ENCODE peak calls at places on chromosomes 6 and 20, in six cellular contexts. E, W, I, M, U and P are unnamed samples.

GRCh38 chr6:47256361-47256760 is 53.3 kb downstream of the TNFRSF21 start:
- DNase-seq in M (no peak), W (no peak), U (no peak), I (no peak), E (no peak), P (no peak)

GRCh38 chr6:165451845-165452244 is 142.4 kb upstream of the C6orf118 start:
- DNase-seq in I (no peak), M (no peak), E (no peak), W (no peak), U (no peak), P (no peak)

GRCh38 chr6:112307707-112308106 is 39.4 kb upstream of the RFPL4B start:
- DNase-seq in I (no peak), E (no peak), W (no peak), U (peak), M (peak), P (no peak)

GRCh38 chr6:12595161-12595792 is 121.3 kb upstream of the PHACTR1 start:
- DNase-seq in I (no peak), U (peak), M (no peak), E (no peak), W (no peak), P (no peak)

GRCh38 chr20:2299301-2299700 is 3.5 kb downstream of the TGM3 start:
- DNase-seq in M (no peak), E (no peak), U (no peak), W (no peak), I (no peak), P (peak)

GRCh38 chr6:151292974-151293373 is 53.2 kb downstream of the AKAP12 start:
- DNase-seq in I (no peak), M (no peak), W (no peak), U (no peak), E (no peak), P (no peak)

GRCh38 chr20:25500880-25501351 is 84.4 kb downstream of the NINL start:
- DNase-seq in U (no peak), E (no peak), M (no peak), W (no peak), I (no peak), P (no peak)

GRCh38 chr20:10313215-10313614 is 94.6 kb downstream of the SNAP25 start:
- DNase-seq in E (no peak), W (no peak), I (no peak), U (no peak), M (no peak), P (no peak)

GRCh38 chr6:7106752-7107577 is 796 bp upstream of the RREB1 start:
- DNase-seq in E (no peak), I (no peak), U (no peak), M (peak), W (no peak), P (no peak)

GRCh38 chr6:134293659-134294161 is 24.2 kb downstream of the SGK1 start:
- DNase-seq in E (no peak), U (no peak), W (no peak), I (no peak), M (no peak), P (no peak)

GRCh38 chr6:107533415-107534059 is 43.6 kb downstream of the SOBP start:
- DNase-seq in W (no peak), E (no peak), U (no peak), I (no peak), M (no peak), P (no peak)

GRCh38 chr6:111657146-111657545 is 51.5 kb upstream of the TRAF3IP2 start:
- DNase-seq in W (no peak), I (no peak), M (no peak), U (peak), E (no peak), P (peak)

GRCh38 chr6:84825461-84825860 is 61.1 kb upstream of the TBX18 start:
- DNase-seq in E (no peak), U (no peak), W (no peak), M (no peak), I (no peak), P (peak)

GRCh38 chr20:57392512-57393271 is 1.5 kb downstream of the RBM38 start:
- DNase-seq in E (no peak), W (no peak), U (no peak), M (peak), I (no peak), P (no peak)

GRCh38 chr6:124964084-124964763 is 2.0 kb downstream of the RNF217 start:
- DNase-seq in M (no peak), W (no peak), E (no peak), I (no peak), U (no peak), P (peak)

GRCh38 chr6:42137192-42137753 is 5.1 kb downstream of the C6orf132 start:
- DNase-seq in U (no peak), W (no peak), M (no peak), E (no peak), I (no peak), P (peak)

GRCh38 chr20:45841407-45842129 is 8.0 kb downstream of the SNX21 start:
- DNase-seq in E (no peak), M (no peak), I (no peak), U (no peak), W (no peak), P (no peak)

GRCh38 chr6:167517546-167517945 is 192.7 kb downstream of the TTLL2 start:
- DNase-seq in U (no peak), M (no peak), W (no peak), E (no peak), I (no peak), P (no peak)

DNA sequence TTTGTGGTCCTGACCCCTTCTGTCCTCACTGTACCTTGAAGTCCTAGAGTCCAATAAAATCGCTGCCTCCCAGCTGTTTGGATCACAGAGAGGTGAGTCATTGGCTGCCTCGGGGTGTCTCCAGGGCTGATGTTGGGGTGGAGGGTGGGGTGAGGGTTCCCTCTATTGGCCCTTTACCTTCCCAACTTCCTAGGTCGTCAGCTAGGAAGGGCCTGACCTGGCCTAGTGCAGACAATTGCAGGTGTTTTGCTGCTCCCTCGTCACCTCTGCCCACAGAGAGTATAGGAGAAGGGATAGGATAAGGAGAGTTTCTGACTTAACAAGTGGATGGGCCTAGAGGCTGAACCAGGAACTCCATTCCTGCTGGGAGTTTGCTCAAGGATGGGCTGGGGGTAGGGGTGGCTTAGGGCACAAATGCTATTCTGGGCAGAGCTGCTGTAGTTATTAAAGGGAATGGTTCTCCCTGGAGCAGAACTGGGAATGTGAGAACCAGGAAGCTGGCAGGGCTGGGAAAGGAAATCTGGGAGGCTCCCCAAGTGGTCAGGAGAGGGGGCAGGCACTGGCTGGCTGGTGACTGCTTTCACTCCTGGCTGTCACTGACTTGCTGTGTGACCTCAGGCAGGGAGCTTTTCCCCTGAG is 1.4 kb downstream of the TP53INP2 start:
- DNase-seq in M (no peak), W (no peak), E (no peak), I (no peak), U (no peak), P (peak)
- TF ChIP-seq CTCF in M (peak), W (peak), E (peak), I (peak), U (no peak), P (peak)

DNA sequence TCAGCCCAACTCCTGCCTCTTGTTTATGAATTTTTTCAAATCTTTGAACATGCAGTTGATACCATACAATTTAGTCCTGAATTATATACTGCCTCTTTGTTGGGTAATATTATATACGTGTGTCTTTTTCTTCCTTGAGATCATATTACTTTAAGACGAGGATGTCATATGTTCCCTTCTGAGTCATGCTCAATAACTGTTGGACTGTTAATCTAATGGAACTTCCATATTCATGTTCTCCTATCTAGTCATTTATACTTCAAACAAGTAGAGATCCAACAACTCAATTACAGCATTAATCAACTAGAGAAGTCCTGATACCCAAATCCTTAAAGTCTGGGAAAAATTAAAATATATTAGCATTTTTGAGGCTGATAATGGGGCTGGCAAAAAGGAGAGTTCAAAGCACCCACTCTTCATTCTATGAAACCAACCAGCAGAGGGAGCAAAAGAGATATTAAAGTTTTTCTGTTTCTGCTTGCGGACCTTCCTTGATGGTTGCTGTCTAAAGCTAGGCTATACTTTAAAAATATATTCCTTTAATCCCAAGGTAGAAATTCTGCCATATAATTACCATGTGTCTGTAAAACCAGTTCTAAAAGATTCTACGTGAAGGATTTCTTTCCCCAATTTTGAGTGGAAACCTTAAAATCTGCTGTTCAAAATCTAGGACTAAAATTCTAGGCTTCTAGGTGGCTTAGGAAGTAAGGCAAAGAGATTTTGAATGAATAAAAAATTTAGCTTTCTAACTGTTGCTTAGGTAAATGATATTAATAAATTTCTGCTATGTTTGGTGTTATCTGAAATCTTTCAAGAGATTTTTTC is 498.9 kb downstream of the BCKDHB start:
- DNase-seq in W (no peak), U (no peak), I (no peak), E (no peak), M (no peak), P (peak)
- TF ChIP-seq CTCF in W (peak), U (peak), I (peak), E (peak), M (peak), P (peak)

DNA sequence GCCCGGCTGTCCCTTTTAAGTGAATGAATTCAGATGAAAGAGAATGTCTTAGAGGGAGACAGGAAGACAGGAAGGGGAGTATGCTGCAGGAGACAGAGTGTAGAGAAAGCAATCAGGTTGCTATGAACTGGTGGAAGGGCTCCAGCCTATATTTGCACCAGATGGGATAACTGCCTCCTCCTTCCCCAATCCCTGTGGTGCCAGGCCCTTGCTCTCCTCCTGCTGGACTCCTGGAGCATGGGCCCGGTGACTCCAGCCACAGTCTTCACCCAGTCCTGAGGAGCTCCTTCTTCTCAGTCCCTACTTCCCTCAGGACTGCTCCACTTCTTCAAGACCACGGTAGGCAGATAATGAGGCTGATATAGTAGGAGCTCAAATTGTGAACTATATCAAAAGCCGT is 91.8 kb downstream of the TMEM200A start:
- DNase-seq in W (no peak), U (no peak), E (no peak), I (no peak), M (no peak), P (no peak)
- TF ChIP-seq CTCF in W (no peak), U (no peak), E (peak), I (no peak), M (no peak), P (no peak)

GRCh38 chr6:44377484-44377883 is 10.0 kb upstream of the CDC5L start:
- DNase-seq in W (no peak), I (no peak), E (no peak), U (no peak), M (no peak), P (no peak)

GRCh38 chr6:44373787-44374186 is 13.7 kb upstream of the CDC5L start:
- DNase-seq in M (no peak), U (no peak), E (no peak), I (no peak), W (no peak), P (no peak)

GRCh38 chr6:44367686-44368085 is 19.8 kb upstream of the CDC5L start:
- DNase-seq in M (no peak), W (no peak), I (no peak), E (no peak), U (no peak), P (no peak)

GRCh38 chr6:44377971-44378370 is 9.5 kb upstream of the CDC5L start:
- DNase-seq in W (no peak), M (no peak), I (no peak), E (no peak), U (no peak), P (no peak)

DNA sequence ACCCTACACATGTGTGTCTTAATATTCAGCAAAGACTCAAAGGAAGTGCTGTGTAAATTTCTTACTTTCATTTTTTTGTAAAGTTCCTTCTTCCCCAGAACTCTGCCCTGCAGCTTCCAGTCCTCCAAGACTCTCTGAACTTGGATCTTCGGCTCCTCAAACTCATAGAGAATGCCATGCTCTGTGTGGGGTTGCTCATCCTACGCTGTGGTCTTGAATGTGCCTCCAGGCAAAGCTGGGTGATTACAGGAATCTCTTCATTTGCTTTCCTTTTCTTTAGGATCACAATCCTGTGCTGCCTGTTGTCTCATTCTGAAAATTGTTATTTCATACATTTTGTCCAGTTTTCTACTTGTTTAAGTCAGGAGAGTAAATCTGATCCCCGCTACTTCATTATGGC is 14.5 kb upstream of the CDC5L start:
- DNase-seq in E (no peak), U (no peak), M (no peak), I (no peak), W (no peak), P (no peak)
- TF ChIP-seq CTCF in E (no peak), U (no peak), M (no peak), I (no peak), W (no peak), P (no peak)

GRCh38 chr6:29729774-29730328 is 6.6 kb downstream of the HLA-F start:
- DNase-seq in E (no peak), W (no peak), I (no peak), M (no peak), U (no peak), P (no peak)

GRCh38 chr6:29728173-29728879 is 5.1 kb downstream of the HLA-F start:
- DNase-seq in U (no peak), I (no peak), M (no peak), W (no peak), E (no peak), P (no peak)

GRCh38 chr6:29733057-29733456 is 9.8 kb downstream of the HLA-F start:
- DNase-seq in I (no peak), W (no peak), U (no peak), M (no peak), E (no peak), P (no peak)

GRCh38 chr6:29731281-29731680 is 8.0 kb downstream of the HLA-F start:
- DNase-seq in I (no peak), W (no peak), U (no peak), M (no peak), E (no peak), P (no peak)

GRCh38 chr6:29730575-29731126 is 7.4 kb downstream of the HLA-F start:
- DNase-seq in E (no peak), M (no peak), W (no peak), I (no peak), U (no peak), P (no peak)
- TF ChIP-seq CTCF in E (no peak), M (no peak), W (no peak), I (no peak), U (no peak), P (no peak)

GRCh38 chr20:39103305-39103704 is 141.2 kb downstream of the DHX35 start:
- DNase-seq in U (no peak), M (no peak), E (no peak), W (no peak), I (no peak), P (no peak)

GRCh38 chr20:39103732-39104131 is 141.6 kb downstream of the DHX35 start:
- DNase-seq in M (no peak), W (no peak), U (no peak), I (no peak), E (no peak), P (no peak)

GRCh38 chr20:39107741-39108140 is 145.6 kb downstream of the DHX35 start:
- DNase-seq in E (no peak), W (no peak), I (no peak), U (no peak), M (no peak), P (no peak)

GRCh38 chr20:39106791-39107190 is 144.6 kb downstream of the DHX35 start:
- DNase-seq in U (no peak), W (no peak), I (no peak), M (no peak), E (no peak), P (no peak)

DNA sequence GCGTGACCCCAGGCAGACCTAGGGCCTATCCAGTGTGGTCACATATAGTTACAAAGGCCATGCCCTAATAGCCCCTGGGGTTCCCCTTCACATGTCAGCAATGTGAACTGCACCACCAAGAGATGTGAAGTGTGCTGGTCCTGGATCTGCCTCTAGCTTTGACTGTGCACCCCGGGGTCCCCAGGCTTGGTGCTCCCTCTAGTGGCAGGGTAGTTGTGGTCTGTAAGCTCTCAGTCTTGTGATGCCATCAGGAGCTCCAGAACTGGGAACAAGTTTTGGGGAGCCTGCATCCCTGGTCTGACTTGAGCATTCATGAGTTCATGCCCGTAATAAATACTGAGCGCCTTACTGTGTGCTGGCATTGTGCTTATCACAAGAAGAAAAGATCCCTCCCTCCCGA is 143.4 kb downstream of the DHX35 start:
- DNase-seq in W (no peak), U (no peak), E (no peak), M (no peak), I (no peak), P (no peak)
- TF ChIP-seq CTCF in W (no peak), U (no peak), E (peak), M (no peak), I (no peak), P (peak)

GRCh38 chr6:129667621-129668020 is 42.4 kb downstream of the ARHGAP18 start:
- DNase-seq in I (no peak), M (no peak), E (no peak), U (no peak), W (no peak), P (peak)

GRCh38 chr6:129670634-129671033 is 39.3 kb downstream of the ARHGAP18 start:
- DNase-seq in W (no peak), U (no peak), I (no peak), M (no peak), E (no peak), P (no peak)

GRCh38 chr6:129663531-129663930 is 46.4 kb downstream of the ARHGAP18 start:
- DNase-seq in I (no peak), W (no peak), M (no peak), E (no peak), U (no peak), P (no peak)

GRCh38 chr6:129665555-129665954 is 44.4 kb downstream of the ARHGAP18 start:
- DNase-seq in W (no peak), M (no peak), U (no peak), I (no peak), E (no peak), P (no peak)

DNA sequence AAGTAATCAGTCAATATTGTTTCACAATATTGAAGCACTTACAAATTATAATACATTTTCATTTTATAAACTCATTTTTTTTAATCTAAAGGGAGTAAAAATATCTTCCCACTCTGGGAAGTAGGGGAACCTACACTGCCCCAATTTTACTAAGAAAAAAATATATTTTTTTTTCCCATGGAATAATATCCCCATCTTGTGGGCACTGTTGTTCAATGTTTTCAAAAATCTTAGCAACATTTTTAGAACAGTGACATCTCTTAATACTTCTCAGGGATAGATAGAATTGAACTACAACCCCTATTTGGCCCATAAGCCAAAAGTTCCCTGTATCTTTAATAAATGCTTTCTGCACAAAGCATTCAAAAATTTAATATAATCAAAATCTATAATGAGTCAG is 42.9 kb downstream of the ARHGAP18 start:
- DNase-seq in W (no peak), I (no peak), E (no peak), U (no peak), M (no peak), P (no peak)
- TF ChIP-seq CTCF in W (no peak), I (no peak), E (no peak), U (no peak), M (no peak), P (no peak)

DNA sequence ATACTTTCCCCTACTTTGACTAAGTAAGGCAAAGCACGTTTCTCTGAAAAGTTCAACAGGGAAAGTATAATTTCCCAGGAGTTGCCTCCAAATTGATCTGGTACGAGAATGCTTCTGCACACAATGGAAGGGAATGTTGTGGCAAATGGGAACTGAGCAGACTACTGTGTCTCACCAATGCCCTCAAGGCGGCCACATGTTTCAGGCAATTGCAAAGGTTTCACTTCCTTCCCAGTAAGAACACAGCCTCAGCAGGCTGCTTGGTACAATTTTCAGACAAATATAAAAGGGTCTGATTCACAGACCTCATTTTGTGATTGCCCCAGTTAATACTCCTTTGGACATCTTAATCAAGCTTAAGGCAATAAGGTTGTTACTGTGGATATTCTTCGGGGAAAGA is 71.2 kb downstream of the KIAA0319 start:
- DNase-seq in I (no peak), W (no peak), E (no peak), M (peak), U (no peak), P (peak)
- TF ChIP-seq CTCF in I (no peak), W (no peak), E (no peak), M (no peak), U (no peak), P (no peak)